ENCODE peak calls at places on chromosomes 3 and 15, in seven cellular contexts. One of them, this sample, is unnamed.

GRCh38 chr3:106030620-106030945 is 161.8 kb upstream of the CBLB start:
- DNase-seq in neural crest cell: no peak
- DNase-seq in PC-3: peak
- DNase-seq in endodermal cell: no peak
- DNase-seq in HCT116: no peak
- DNase-seq in mesothelial cell of epicardium: no peak
- DNase-seq in astrocyte of the spinal cord: peak
- DNase-seq in this sample: no peak

GRCh38 chr15:58332676-58333400 is 99.0 kb upstream of the LIPC start:
- DNase-seq in PC-3: peak
- DNase-seq in mesothelial cell of epicardium: no peak
- DNase-seq in astrocyte of the spinal cord: peak
- DNase-seq in neural crest cell: no peak
- DNase-seq in endodermal cell: no peak
- DNase-seq in HCT116: no peak
- DNase-seq in this sample: no peak

GRCh38 chr3:123564056-123564455 is 20.8 kb downstream of the HACD2 start:
- DNase-seq in astrocyte of the spinal cord: no peak
- DNase-seq in neural crest cell: no peak
- DNase-seq in mesothelial cell of epicardium: no peak
- DNase-seq in PC-3: no peak
- DNase-seq in endodermal cell: no peak
- DNase-seq in HCT116: no peak
- DNase-seq in this sample: no peak

GRCh38 chr3:126102530-126102951 is 18.6 kb upstream of the SLC41A3 start:
- DNase-seq in neural crest cell: no peak
- DNase-seq in mesothelial cell of epicardium: peak
- DNase-seq in astrocyte of the spinal cord: no peak
- DNase-seq in endodermal cell: no peak
- DNase-seq in PC-3: no peak
- DNase-seq in HCT116: no peak
- DNase-seq in this sample: no peak

GRCh38 chr3:113531826-113532697 is at the start of gene SIDT1:
- DNase-seq in endodermal cell: peak
- DNase-seq in neural crest cell: no peak
- DNase-seq in PC-3: peak
- DNase-seq in astrocyte of the spinal cord: peak
- DNase-seq in HCT116: no peak
- DNase-seq in mesothelial cell of epicardium: no peak
- DNase-seq in this sample: no peak

GRCh38 chr3:122975163-122975923 is 52.2 kb downstream of the SEMA5B start:
- DNase-seq in HCT116: no peak
- DNase-seq in PC-3: peak
- DNase-seq in mesothelial cell of epicardium: peak
- DNase-seq in endodermal cell: peak
- DNase-seq in astrocyte of the spinal cord: peak
- DNase-seq in neural crest cell: no peak
- DNase-seq in this sample: no peak

GRCh38 chr3:158381274-158381868 is 189.6 kb upstream of the MLF1 start:
- DNase-seq in mesothelial cell of epicardium: no peak
- DNase-seq in PC-3: peak
- DNase-seq in astrocyte of the spinal cord: peak
- DNase-seq in HCT116: no peak
- DNase-seq in endodermal cell: no peak
- DNase-seq in neural crest cell: no peak
- DNase-seq in this sample: no peak

GRCh38 chr15:33026614-33027013 is 167.9 kb downstream of the FMN1 start:
- DNase-seq in PC-3: no peak
- DNase-seq in mesothelial cell of epicardium: no peak
- DNase-seq in endodermal cell: no peak
- DNase-seq in neural crest cell: no peak
- DNase-seq in HCT116: no peak
- DNase-seq in astrocyte of the spinal cord: no peak
- DNase-seq in this sample: no peak

GRCh38 chr3:70519913-70520659 is 207.6 kb upstream of the MDFIC2 start:
- DNase-seq in endodermal cell: no peak
- DNase-seq in astrocyte of the spinal cord: peak
- DNase-seq in PC-3: no peak
- DNase-seq in HCT116: no peak
- DNase-seq in mesothelial cell of epicardium: no peak
- DNase-seq in neural crest cell: no peak
- DNase-seq in this sample: no peak

GRCh38 chr3:171345112-171345843 is 114.9 kb downstream of the TNIK start:
- DNase-seq in neural crest cell: no peak
- DNase-seq in mesothelial cell of epicardium: no peak
- DNase-seq in astrocyte of the spinal cord: no peak
- DNase-seq in endodermal cell: no peak
- DNase-seq in HCT116: no peak
- DNase-seq in PC-3: no peak
- DNase-seq in this sample: no peak

GRCh38 chr3:123287962-123288302 is 86.2 kb downstream of the SEC22A start:
- DNase-seq in astrocyte of the spinal cord: no peak
- DNase-seq in PC-3: no peak
- DNase-seq in HCT116: no peak
- DNase-seq in endodermal cell: peak
- DNase-seq in mesothelial cell of epicardium: peak
- DNase-seq in neural crest cell: no peak
- DNase-seq in this sample: no peak

GRCh38 chr3:16329036-16329791 is 64.2 kb downstream of the OXNAD1 start:
- DNase-seq in HCT116: no peak
- DNase-seq in endodermal cell: peak
- DNase-seq in neural crest cell: no peak
- DNase-seq in PC-3: no peak
- DNase-seq in mesothelial cell of epicardium: no peak
- DNase-seq in astrocyte of the spinal cord: no peak
- DNase-seq in this sample: no peak

DNA sequence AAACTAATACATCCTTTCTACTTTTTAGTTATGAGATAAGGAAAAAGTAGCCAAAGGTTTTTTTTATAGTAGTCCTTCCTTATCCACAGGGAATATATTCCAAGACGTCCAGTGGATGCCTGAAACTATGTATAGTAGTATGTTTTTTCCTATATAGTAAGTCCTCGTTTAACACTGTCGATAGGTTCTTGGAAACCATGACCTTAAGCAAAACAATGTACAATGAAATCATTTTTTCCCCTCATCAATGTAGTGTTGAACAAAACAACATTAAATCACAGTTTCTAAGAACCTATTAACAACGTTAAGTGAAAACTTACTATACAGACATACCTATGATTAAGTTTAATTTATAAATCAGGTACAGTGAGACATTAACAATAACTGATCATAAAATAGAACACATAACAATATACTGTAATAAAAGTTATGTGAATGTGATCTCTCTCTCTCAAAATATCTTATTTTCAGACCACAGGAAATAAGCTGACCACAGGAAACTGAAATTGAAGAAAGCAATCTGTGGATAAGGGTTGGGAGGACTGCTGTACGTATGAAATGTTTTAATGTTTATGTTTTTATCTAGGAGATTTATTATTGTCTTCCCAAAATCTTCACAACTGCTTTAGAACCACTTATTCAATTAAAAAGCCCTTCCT is 20.6 kb downstream of the COPS2 start:
- DNase-seq in neural crest cell: no peak
- DNase-seq in mesothelial cell of epicardium: no peak
- DNase-seq in HCT116: no peak
- DNase-seq in PC-3: no peak
- DNase-seq in astrocyte of the spinal cord: peak
- DNase-seq in endodermal cell: no peak
- DNase-seq in this sample: no peak
- TF ChIP-seq CTCF in neural crest cell: no peak
- TF ChIP-seq CTCF in mesothelial cell of epicardium: no peak
- TF ChIP-seq CTCF in HCT116: no peak
- TF ChIP-seq CTCF in PC-3: no peak
- TF ChIP-seq CTCF in astrocyte of the spinal cord: no peak
- TF ChIP-seq CTCF in endodermal cell: no peak
- TF ChIP-seq CTCF in this sample: no peak

DNA sequence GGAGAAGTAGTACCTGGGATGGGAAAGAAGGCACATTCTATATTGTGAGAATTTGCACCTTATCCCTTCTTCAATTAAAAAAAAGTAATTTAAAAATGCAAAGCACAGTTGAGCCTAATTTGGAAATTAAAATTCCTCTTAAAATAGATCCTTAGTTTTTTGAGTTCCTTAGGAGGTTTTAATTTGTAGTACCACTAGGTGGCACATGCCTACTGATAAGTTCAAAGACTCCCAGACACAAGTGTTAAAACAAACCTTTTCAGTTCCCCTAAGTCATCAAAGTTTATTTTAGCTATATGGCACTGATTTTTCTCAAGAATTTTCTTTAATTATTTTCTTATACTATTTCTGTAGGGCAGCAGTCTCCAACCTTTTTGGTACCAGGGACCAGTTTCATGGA is 127.6 kb upstream of the AZI2 start:
- DNase-seq in HCT116: peak
- DNase-seq in endodermal cell: no peak
- DNase-seq in neural crest cell: no peak
- DNase-seq in astrocyte of the spinal cord: peak
- DNase-seq in mesothelial cell of epicardium: no peak
- DNase-seq in PC-3: peak
- DNase-seq in this sample: no peak
- TF ChIP-seq CTCF in HCT116: peak
- TF ChIP-seq CTCF in endodermal cell: peak
- TF ChIP-seq CTCF in neural crest cell: peak
- TF ChIP-seq CTCF in astrocyte of the spinal cord: peak
- TF ChIP-seq CTCF in mesothelial cell of epicardium: peak
- TF ChIP-seq CTCF in PC-3: peak
- TF ChIP-seq CTCF in this sample: no peak

DNA sequence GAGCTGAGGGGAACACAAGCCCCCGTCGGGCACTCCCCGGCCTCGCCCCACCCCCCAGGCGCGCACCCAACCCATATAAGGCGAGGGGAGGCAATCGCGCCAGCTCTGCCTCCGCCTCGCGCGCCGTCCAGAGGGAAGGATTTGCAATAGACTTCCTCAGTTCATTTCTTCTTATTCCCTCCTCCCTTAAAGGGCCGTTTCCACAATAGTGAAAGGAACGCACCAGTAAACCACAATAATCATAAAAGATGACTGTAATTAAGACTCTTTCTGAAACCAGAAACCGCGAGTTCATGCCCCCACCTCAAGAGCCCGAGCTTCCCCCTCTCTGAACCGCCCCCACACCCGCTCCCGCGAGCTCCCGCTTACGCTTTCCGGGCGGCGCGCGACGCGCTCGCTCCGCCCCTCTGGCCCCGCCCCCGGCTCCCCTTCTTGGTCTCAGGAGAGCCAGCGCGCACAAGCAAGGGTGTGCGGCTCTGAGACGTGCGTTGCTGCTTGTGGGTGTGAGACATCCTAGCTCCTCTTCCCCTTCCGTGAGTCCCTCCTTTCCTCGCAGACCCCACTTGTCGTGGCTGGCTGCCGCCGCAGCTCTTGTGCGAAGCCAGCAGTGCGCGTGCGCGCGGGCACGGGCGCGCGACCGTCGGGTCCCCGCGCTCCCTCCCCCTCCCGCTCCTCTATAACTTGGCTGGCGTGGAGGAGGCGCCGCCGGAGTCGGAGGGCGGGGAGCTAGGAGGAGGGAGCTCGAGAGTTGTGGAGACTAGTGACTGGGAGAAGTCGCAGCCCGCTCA is at the start of gene DIPK2A:
- DNase-seq in astrocyte of the spinal cord: peak
- DNase-seq in mesothelial cell of epicardium: peak
- DNase-seq in HCT116: peak
- DNase-seq in neural crest cell: peak
- DNase-seq in endodermal cell: peak
- DNase-seq in PC-3: peak
- DNase-seq in this sample: peak
- TF ChIP-seq CTCF in astrocyte of the spinal cord: no peak
- TF ChIP-seq CTCF in mesothelial cell of epicardium: no peak
- TF ChIP-seq CTCF in HCT116: no peak
- TF ChIP-seq CTCF in neural crest cell: no peak
- TF ChIP-seq CTCF in endodermal cell: no peak
- TF ChIP-seq CTCF in PC-3: no peak
- TF ChIP-seq CTCF in this sample: no peak

DNA sequence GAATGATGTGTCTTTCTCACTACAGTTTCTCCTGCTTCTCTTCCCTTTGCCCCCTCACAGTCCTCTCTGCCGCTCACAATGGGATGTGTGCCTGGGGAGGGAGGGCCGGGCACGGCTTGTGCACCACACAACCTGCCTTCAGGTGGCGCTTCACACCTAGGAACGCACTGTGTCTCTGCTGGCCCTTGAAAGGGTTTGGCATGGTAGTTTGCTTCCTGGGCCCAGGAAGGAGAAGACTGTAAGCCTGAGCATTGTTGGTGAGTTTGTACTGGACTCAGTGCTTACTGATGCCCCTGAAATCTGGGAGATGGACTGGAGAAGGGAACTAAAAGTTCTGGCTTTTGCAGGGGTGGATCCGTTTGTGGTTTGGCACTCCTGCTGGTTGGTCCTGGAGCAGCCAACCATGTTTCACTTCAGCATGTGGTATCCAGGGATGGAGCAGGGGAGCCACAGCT is 9.2 kb downstream of the ALPK3 start:
- DNase-seq in HCT116: peak
- DNase-seq in PC-3: peak
- DNase-seq in astrocyte of the spinal cord: peak
- DNase-seq in neural crest cell: no peak
- DNase-seq in endodermal cell: peak
- DNase-seq in mesothelial cell of epicardium: no peak
- DNase-seq in this sample: no peak
- TF ChIP-seq CTCF in HCT116: peak
- TF ChIP-seq CTCF in PC-3: peak
- TF ChIP-seq CTCF in astrocyte of the spinal cord: no peak
- TF ChIP-seq CTCF in neural crest cell: no peak
- TF ChIP-seq CTCF in endodermal cell: peak
- TF ChIP-seq CTCF in mesothelial cell of epicardium: no peak
- TF ChIP-seq CTCF in this sample: no peak

GRCh38 chr3:138395865-138396751 is 38.3 kb upstream of the ESYT3 start:
- DNase-seq in neural crest cell: no peak
- DNase-seq in endodermal cell: peak
- DNase-seq in mesothelial cell of epicardium: no peak
- DNase-seq in HCT116: no peak
- DNase-seq in PC-3: no peak
- DNase-seq in astrocyte of the spinal cord: no peak
- DNase-seq in this sample: no peak

GRCh38 chr3:138399766-138400165 is 34.6 kb upstream of the ESYT3 start:
- DNase-seq in endodermal cell: peak
- DNase-seq in neural crest cell: no peak
- DNase-seq in HCT116: no peak
- DNase-seq in PC-3: no peak
- DNase-seq in mesothelial cell of epicardium: no peak
- DNase-seq in astrocyte of the spinal cord: no peak
- DNase-seq in this sample: no peak

GRCh38 chr3:138398791-138399575 is 35.4 kb upstream of the ESYT3 start:
- DNase-seq in endodermal cell: peak
- DNase-seq in PC-3: no peak
- DNase-seq in neural crest cell: no peak
- DNase-seq in HCT116: no peak
- DNase-seq in astrocyte of the spinal cord: no peak
- DNase-seq in mesothelial cell of epicardium: no peak
- DNase-seq in this sample: no peak

GRCh38 chr3:138396752-138397410 is 37.5 kb upstream of the ESYT3 start:
- DNase-seq in mesothelial cell of epicardium: no peak
- DNase-seq in HCT116: no peak
- DNase-seq in endodermal cell: peak
- DNase-seq in neural crest cell: no peak
- DNase-seq in astrocyte of the spinal cord: no peak
- DNase-seq in PC-3: no peak
- DNase-seq in this sample: no peak

GRCh38 chr3:138397983-138398382 is 36.4 kb upstream of the ESYT3 start:
- DNase-seq in PC-3: peak
- DNase-seq in mesothelial cell of epicardium: no peak
- DNase-seq in astrocyte of the spinal cord: no peak
- DNase-seq in endodermal cell: peak
- DNase-seq in neural crest cell: no peak
- DNase-seq in HCT116: no peak
- DNase-seq in this sample: no peak
- TF ChIP-seq CTCF in PC-3: peak
- TF ChIP-seq CTCF in mesothelial cell of epicardium: no peak
- TF ChIP-seq CTCF in astrocyte of the spinal cord: peak
- TF ChIP-seq CTCF in endodermal cell: peak
- TF ChIP-seq CTCF in neural crest cell: no peak
- TF ChIP-seq CTCF in HCT116: peak
- TF ChIP-seq CTCF in this sample: no peak

This sample was measured in omental fat pad.